ENCODE peak calls at places on chromosome 22, in four cellular contexts. M is fibroblast of lung; I is activated CD8-positive, alpha-beta T cell treated with anti-CD3 and anti-CD28 coated beads for 36 hours; Y is GM13976. J is an unnamed sample.

GRCh38 chr22:50298937-50299656 is 8.3 kb downstream of the PLXNB2 start:
- DNase-seq in I (no peak), Y (no peak), M (peak), J (no peak)

GRCh38 chr22:49113758-49114157 is 713.9 kb downstream of the BRD1 start:
- DNase-seq in Y (no peak), I (no peak), M (no peak), J (no peak)

GRCh38 chr22:37248251-37248650 is 4.2 kb upstream of the RAC2 start:
- DNase-seq in Y (no peak), M (no peak), I (peak), J (no peak)

GRCh38 chr22:40210814-40211213 is 33.1 kb downstream of the TNRC6B start:
- DNase-seq in M (no peak), I (peak), Y (peak), J (peak)

GRCh38 chr22:49179175-49179574 is 648.5 kb downstream of the BRD1 start:
- DNase-seq in M (no peak), Y (no peak), I (no peak), J (no peak)

GRCh38 chr22:19761022-19761499 is 483 bp downstream of the TBX1 start:
- DNase-seq in Y (no peak), M (no peak), I (no peak), J (peak)

GRCh38 chr22:24499706-24500105 is 4.6 kb downstream of the UPB1 start:
- DNase-seq in M (no peak), Y (no peak), I (no peak), J (no peak)

GRCh38 chr22:16815073-16815472 is 10.1 kb downstream of the XKR3 start:
- DNase-seq in I (no peak), M (no peak), Y (no peak), J (no peak)

GRCh38 chr22:22827187-22827948 is 60.2 kb upstream of the IGLL5 start:
- DNase-seq in M (no peak), I (no peak), Y (no peak), J (no peak)
- TF ChIP-seq CTCF in M (no peak), I (no peak), Y (no peak), J (no peak)

GRCh38 chr22:22704156-22704946 is 59.9 kb downstream of the GGTLC2 start:
- DNase-seq in M (no peak), Y (no peak), I (no peak), J (no peak)

GRCh38 chr22:22700631-22701030 is 56.2 kb downstream of the GGTLC2 start:
- DNase-seq in M (no peak), I (no peak), Y (no peak), J (no peak)

GRCh38 chr22:22702874-22703570 is 58.6 kb downstream of the GGTLC2 start:
- DNase-seq in M (no peak), Y (no peak), I (no peak), J (no peak)

GRCh38 chr22:22703715-22704114 is 59.3 kb downstream of the GGTLC2 start:
- DNase-seq in M (peak), Y (no peak), I (no peak), J (no peak)

GRCh38 chr22:22702159-22702873 is 57.9 kb downstream of the GGTLC2 start:
- DNase-seq in Y (no peak), M (no peak), I (peak), J (no peak)
- TF ChIP-seq CTCF in Y (peak), M (peak), I (peak), J (peak)

DNA sequence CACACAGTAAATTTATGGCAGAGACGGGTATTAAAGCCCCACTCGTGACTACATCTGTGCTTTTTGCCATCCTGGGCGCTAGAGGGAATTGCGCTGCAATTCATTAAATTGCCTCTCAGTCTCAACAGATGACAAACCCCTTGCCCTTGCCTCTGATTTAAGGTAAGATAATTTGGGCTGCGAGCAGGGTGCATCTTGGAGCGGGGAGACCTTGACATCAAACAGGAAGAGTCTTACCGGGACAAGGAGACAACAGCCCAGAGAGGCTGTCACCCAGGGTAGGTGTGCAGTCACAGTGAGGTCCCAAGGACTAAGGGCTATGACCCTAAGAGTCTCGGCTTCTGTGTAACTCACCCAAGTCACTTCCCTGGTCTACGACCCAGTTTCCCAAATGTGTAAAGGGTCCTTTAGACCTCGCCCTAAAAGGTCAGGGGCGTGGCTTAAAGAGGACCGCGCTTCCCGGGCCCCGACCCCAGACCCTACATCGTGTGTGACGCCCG is 427 bp upstream of the TOM1 start:
- DNase-seq in M (peak), Y (no peak), I (no peak), J (no peak)
- TF ChIP-seq CTCF in M (no peak), Y (no peak), I (no peak), J (no peak)

GRCh38 chr22:41948142-41948541 is 1.2 kb upstream of the CENPM start:
- DNase-seq in M (no peak), I (no peak), Y (no peak), J (no peak)

GRCh38 chr22:41943661-41944209 is 3.2 kb downstream of the CENPM start:
- DNase-seq in I (no peak), M (no peak), Y (no peak), J (no peak)

GRCh38 chr22:41947181-41948080 is 479 bp upstream of the CENPM start:
- DNase-seq in M (no peak), I (no peak), Y (no peak), J (no peak)

GRCh38 chr22:41949297-41949965 is 2.5 kb upstream of the CENPM start:
- DNase-seq in M (no peak), I (no peak), Y (no peak), J (no peak)

DNA sequence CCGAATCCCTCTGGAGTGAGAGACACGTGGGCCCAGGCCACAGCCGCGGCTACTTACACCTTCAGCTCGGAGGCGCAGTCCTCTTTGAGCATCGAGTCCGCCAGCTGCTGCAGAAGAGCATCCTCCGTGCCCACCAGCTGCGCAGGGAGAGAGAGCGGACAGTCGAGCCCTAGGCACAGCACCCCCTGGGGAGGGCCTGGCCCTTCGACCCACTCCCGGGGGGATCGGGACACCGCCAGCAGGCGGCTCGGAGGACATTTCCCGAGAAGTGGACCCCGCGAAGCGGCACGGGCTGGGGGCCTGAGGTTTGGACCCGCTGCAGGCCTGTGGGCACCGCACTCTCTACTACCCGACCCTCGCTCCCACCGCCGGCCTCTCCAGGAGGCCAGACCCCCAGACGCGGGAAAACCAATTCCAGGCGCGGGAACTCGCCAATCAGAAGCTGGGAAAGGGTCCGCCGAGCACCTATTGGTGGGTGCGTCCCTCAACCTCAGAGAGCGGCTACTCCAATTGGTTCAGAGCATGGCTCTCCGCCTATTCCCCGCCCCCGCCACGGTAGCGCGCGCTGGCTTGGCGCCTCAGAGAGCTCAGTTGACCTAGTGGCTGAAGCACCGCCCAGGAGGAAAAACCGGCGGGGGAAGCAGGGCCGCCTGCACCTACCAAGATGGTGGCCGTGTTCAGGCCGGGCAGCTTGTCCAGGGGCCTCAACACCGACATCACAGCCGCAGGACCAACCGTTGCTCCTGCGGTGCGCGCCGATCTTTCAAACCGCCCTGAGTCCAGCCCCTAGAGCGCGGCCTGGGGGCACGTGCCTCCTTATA is at the start of gene CENPM:
- DNase-seq in I (peak), M (peak), Y (peak), J (peak)
- TF ChIP-seq CTCF in I (peak), M (peak), Y (no peak), J (no peak)

DNA sequence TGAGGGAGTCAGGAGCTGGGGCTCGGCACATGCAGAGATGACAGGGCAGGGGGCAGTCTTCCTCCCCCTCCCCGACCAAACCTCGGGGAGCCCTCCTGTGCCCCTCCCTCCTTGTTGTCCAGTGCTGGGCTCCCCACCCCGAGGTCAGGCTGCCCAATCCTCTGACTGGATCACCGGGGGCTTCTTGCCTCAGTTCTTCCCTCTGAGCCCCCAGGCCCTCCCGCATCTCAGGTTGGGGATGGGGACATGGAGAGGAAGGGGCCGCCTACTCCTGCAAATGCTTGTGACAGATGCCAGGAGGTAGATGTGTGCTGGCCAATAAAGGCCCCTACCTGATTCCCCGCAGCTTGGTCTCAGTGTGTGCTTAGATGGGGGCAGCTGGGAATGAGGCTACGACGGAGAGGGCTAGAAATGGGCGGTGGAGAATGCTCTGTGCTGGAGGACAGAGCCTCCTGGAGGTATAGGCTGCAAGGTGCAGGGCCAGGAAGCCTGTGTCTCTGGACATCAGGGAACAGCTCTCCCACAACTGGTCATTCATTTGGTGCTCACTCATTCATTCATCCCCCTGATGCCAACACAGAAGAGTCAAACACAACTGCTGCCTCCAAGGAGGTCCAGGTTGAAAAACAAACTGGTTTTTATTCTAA is 8.4 kb downstream of the RHBDD3 start:
- DNase-seq in Y (peak), M (no peak), I (no peak), J (no peak)
- TF ChIP-seq CTCF in Y (no peak), M (no peak), I (no peak), J (no peak)

DNA sequence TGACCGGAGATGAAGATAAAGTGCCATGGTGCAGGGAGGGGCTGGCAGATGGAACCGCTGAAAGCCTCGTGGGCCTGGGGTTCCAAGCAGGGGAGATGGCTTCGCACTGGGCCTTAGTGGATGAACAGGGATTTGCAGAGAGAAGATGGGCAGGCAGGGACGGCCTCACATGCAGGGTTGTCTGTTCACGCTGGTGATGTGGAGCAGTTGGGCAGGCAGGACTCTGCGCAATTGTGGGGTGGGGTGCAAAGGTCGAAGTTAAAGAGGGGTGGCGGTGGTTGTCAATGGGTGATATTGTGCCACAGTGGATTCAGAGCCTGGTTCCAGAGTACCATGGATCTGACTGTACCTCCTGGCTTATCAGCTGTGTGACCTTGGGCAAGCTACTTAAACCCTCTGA is 7.9 kb downstream of the MB start:
- DNase-seq in I (no peak), M (no peak), Y (no peak), J (no peak)
- TF ChIP-seq CTCF in I (no peak), M (no peak), Y (no peak), J (no peak)

GRCh38 chr22:43824724-43825485 is 12.8 kb upstream of the EFCAB6 start:
- DNase-seq in Y (peak), I (no peak), M (no peak), J (no peak)

GRCh38 chr22:43827926-43828710 is 16.0 kb upstream of the EFCAB6 start:
- DNase-seq in M (no peak), I (no peak), Y (no peak), J (no peak)

GRCh38 chr22:43827336-43827735 is 15.2 kb upstream of the EFCAB6 start:
- DNase-seq in I (no peak), Y (no peak), M (no peak), J (no peak)

GRCh38 chr22:43825651-43826050 is 13.5 kb upstream of the EFCAB6 start:
- DNase-seq in I (no peak), Y (peak), M (no peak), J (no peak)

DNA sequence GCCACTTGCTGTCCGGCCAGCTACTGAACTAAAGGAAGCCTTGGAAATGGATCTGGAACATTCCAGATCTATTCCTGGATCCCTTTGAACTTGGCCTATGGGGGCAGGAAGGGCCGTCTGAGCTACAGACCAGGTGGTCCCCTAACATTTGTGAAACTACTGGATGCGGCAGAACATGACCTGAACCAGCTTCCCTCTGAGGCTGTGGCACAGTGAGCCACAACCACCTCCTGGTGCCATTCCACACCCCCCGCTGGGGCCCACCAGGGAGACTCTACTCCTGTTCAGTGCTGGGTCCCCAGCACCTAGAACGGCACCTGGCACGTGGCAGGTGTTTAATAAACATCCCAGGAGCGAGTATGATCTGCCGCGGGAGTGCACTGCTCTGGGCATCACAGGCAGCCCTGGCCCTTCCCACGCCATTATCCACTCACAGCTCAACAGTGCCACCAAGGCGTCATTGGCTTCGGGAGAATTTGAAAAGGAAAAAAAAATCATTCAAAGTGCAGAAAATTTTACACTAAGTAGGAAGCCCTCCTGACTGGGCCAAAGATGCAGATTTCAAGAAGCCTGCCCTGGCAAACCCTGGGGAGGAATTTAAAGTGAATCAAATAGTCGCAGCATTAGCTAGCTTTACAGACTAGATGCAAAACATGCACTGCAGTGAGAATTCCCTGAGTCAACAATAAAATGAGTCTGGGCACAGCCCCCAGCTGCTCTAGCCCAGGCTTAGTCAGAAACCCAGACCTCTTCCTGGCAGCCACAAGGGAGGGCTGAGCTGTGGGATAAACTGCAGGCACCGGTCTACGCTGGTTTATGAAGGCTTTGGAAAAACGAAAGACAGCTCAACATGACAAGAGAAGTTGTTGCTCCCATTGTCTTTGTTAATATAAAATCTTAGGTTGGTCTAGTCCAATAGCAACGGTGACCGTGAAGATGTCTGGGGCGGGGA is 14.3 kb upstream of the EFCAB6 start:
- DNase-seq in Y (peak), I (no peak), M (peak), J (no peak)
- TF ChIP-seq CTCF in Y (no peak), I (no peak), M (peak), J (peak)

GRCh38 chr22:27690596-27690995 is 111.0 kb downstream of the MN1 start:
- DNase-seq in Y (no peak), M (no peak), I (no peak), J (no peak)

GRCh38 chr22:27689664-27690063 is 111.9 kb downstream of the MN1 start:
- DNase-seq in I (no peak), M (no peak), Y (no peak), J (no peak)

GRCh38 chr22:27687984-27688545 is 113.5 kb downstream of the MN1 start:
- DNase-seq in I (no peak), Y (no peak), M (no peak), J (no peak)

GRCh38 chr22:27697888-27698287 is 103.7 kb downstream of the MN1 start:
- DNase-seq in Y (no peak), I (no peak), M (no peak), J (no peak)

DNA sequence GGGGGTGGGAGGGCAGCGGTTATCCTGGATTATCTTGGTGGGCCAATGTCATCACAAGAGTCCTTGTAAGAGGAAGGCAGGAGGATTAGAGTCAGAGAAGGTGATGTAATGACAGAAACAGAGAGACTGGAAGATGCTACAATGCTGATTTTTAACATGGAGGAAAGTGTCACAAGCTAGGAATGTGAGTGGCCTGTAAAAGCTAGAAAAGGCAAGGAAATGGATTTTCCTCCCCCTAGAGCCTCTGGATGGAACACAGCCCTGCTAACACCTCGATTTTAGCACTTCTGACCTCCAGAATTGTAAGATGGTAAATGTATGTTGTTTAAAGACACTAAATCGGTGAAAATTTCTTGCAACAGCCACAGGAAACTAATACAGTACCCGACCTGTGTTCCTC is 109.3 kb downstream of the MN1 start:
- DNase-seq in M (no peak), Y (no peak), I (no peak), J (no peak)
- TF ChIP-seq CTCF in M (no peak), Y (no peak), I (no peak), J (no peak)

GRCh38 chr22:27603823-27604190 is 197.7 kb downstream of the MN1 start:
- DNase-seq in I (no peak), Y (no peak), M (no peak), J (no peak)
- TF ChIP-seq CTCF in I (no peak), Y (no peak), M (no peak), J (no peak)

J was measured in GM20000.